ENCODE peak calls at places on chromosomes 1 and 21, in nine cellular contexts. B, R, I, D, K, J, V, S and F are unnamed samples.

GRCh38 chr1:173314656-173315055 is 107.5 kb upstream of the TNFSF4 start:
- DNase-seq in K (no peak), J (no peak), D (no peak), S (no peak), I (no peak), V (no peak), R (no peak), B (no peak), F (no peak)

GRCh38 chr21:42850866-42851391 is 28.4 kb downstream of the WDR4 start:
- DNase-seq in J (no peak), S (no peak), V (no peak), D (no peak), K (peak; percentile 16), B (peak; percentile 69), R (peak; percentile 63), I (no peak), F (peak; percentile 17)

GRCh38 chr1:40248429-40248828 is 692 bp downstream of the TMCO2 start:
- DNase-seq in I (no peak), S (no peak), J (no peak), K (no peak), B (no peak), V (no peak), R (no peak), D (no peak), F (no peak)

GRCh38 chr1:167273027-167273800 is 52.5 kb downstream of the POU2F1 start:
- DNase-seq in I (no peak), B (peak; percentile 59), S (no peak), R (no peak), D (no peak), V (no peak), J (no peak), K (peak; percentile 53), F (peak; percentile 59)

GRCh38 chr1:12658531-12659453 is 14.9 kb downstream of the AADACL4 start:
- DNase-seq in J (peak; percentile 51), B (peak; percentile 88), S (peak; percentile 73), V (peak; percentile 77), R (peak; percentile 89), I (peak; percentile 20), D (peak; percentile 82), K (peak; percentile 86), F (peak; percentile 69)

GRCh38 chr1:95407146-95407863 is 173.3 kb downstream of the RWDD3 start:
- DNase-seq in B (peak; percentile 10), R (no peak), V (no peak), J (no peak), S (no peak), D (no peak), I (peak; percentile 20), K (no peak), F (no peak)

GRCh38 chr1:40742363-40743061 is 41.1 kb upstream of the KCNQ4 start:
- DNase-seq in J (no peak), B (no peak), R (no peak), I (no peak), D (no peak), S (no peak), K (no peak), V (no peak), F (no peak)

GRCh38 chr1:205842177-205842576 is 7.8 kb downstream of the PM20D1 start:
- DNase-seq in J (no peak), B (no peak), S (no peak), R (peak; percentile 1), D (no peak), I (no peak), K (no peak), V (no peak), F (no peak)

GRCh38 chr1:175481126-175482071 is 262.0 kb downstream of the TNR start:
- DNase-seq in K (peak; percentile 41), V (peak; percentile 24), I (peak; percentile 25), J (no peak), D (no peak), R (peak; percentile 17), B (peak; percentile 26), S (peak; percentile 39), F (peak; percentile 16)

GRCh38 chr1:245825128-245825901 is 670.5 kb downstream of the KIF26B start:
- DNase-seq in J (no peak), I (no peak), K (peak; percentile 58), D (no peak), V (no peak), S (no peak), R (no peak), B (no peak), F (no peak)

GRCh38 chr1:149888999-149889289 is 10.4 kb upstream of the BOLA1 start:
- DNase-seq in J (no peak), V (no peak), D (peak; percentile 34), S (peak; percentile 39), I (no peak), B (peak; percentile 70), R (no peak), K (peak; percentile 66), F (no peak)

GRCh38 chr1:90840323-90840722 is 123.2 kb upstream of the BARHL2 start:
- DNase-seq in D (no peak), B (no peak), I (no peak), V (no peak), S (no peak), R (no peak), J (no peak), K (no peak), F (no peak)

GRCh38 chr1:214686497-214686896 is 83.5 kb downstream of the CENPF start:
- DNase-seq in V (no peak), S (no peak), D (no peak), J (no peak), K (no peak), I (no peak), B (no peak), R (no peak), F (no peak)

GRCh38 chr1:96414598-96414997 is 307.0 kb upstream of the PTBP2 start:
- DNase-seq in V (no peak), J (no peak), S (no peak), B (no peak), I (no peak), D (no peak), R (no peak), K (no peak), F (no peak)

GRCh38 chr1:156815307-156815826 is 1.3 kb downstream of the SH2D2A start:
- DNase-seq in R (no peak), D (no peak), J (no peak), V (no peak), K (peak; percentile 87), B (no peak), I (no peak), S (no peak), F (peak; percentile 71)

GRCh38 chr1:46533179-46533864 is 18.1 kb downstream of the KNCN start:
- DNase-seq in I (peak; percentile 52), J (peak; percentile 34), S (no peak), K (no peak), D (no peak), R (peak; percentile 62), V (peak; percentile 69), B (peak; percentile 21), F (peak; percentile 43)

GRCh38 chr1:198756470-198756869 is 117.6 kb downstream of the PTPRC start:
- DNase-seq in V (no peak), K (peak; percentile 59), I (peak; percentile 12), R (no peak), S (peak; percentile 43), J (no peak), D (no peak), B (no peak), F (peak; percentile 31)

GRCh38 chr1:86515597-86515996 is 31.3 kb upstream of the CLCA4 start:
- DNase-seq in D (no peak), K (peak; percentile 41), B (peak; percentile 52), S (peak; percentile 14), V (peak; percentile 4), J (no peak), R (peak; percentile 14), I (no peak), F (no peak)

GRCh38 chr1:164746677-164747076 is 187.7 kb downstream of the PBX1 start:
- DNase-seq in S (no peak), I (no peak), B (no peak), D (no peak), V (no peak), R (no peak), K (no peak), J (no peak), F (no peak)

GRCh38 chr1:189151361-189151760 is 1326.3 kb downstream of the BRINP3 start:
- DNase-seq in B (no peak), D (no peak), J (no peak), I (no peak), R (no peak), K (no peak), V (no peak), S (no peak), F (no peak)

GRCh38 chr1:110672001-110672752 is 2.6 kb downstream of the KCNA3 start:
- DNase-seq in R (peak; percentile 36), V (no peak), B (no peak), I (peak; percentile 85), S (no peak), J (peak; percentile 82), D (peak; percentile 32), K (no peak), F (no peak)

GRCh38 chr1:232414100-232414499 is 215.8 kb downstream of the SIPA1L2 start:
- DNase-seq in S (no peak), K (no peak), I (no peak), R (no peak), J (no peak), D (no peak), B (no peak), V (no peak), F (no peak)

GRCh38 chr1:96703186-96703585 is 18.4 kb upstream of the PTBP2 start:
- DNase-seq in J (no peak), D (no peak), I (no peak), K (peak; percentile 66), B (no peak), R (no peak), S (no peak), V (no peak), F (peak; percentile 86)

GRCh38 chr1:9453375-9454093 is 85.7 kb upstream of the SLC25A33 start:
- DNase-seq in R (no peak), I (no peak), K (no peak), V (no peak), B (no peak), J (no peak), S (no peak), D (no peak), F (no peak)

GRCh38 chr21:45818904-45819285 is 162.7 kb upstream of the COL6A1 start:
- DNase-seq in D (no peak), R (peak; percentile 43), S (no peak), J (peak; percentile 66), B (no peak), I (no peak), K (peak; percentile 85), V (no peak), F (peak; percentile 82)

GRCh38 chr1:1118893-1119220 is 3.0 kb upstream of the C1orf159 start:
- DNase-seq in J (no peak), R (no peak), B (no peak), S (no peak), V (no peak), D (no peak), K (no peak), I (no peak), F (no peak)

GRCh38 chr1:96292141-96292540 is 429.4 kb upstream of the PTBP2 start:
- DNase-seq in I (no peak), V (no peak), K (peak; percentile 13), S (no peak), D (no peak), R (no peak), B (no peak), J (no peak), F (no peak)

GRCh38 chr21:22343303-22343702 is 1345.1 kb downstream of the NCAM2 start:
- DNase-seq in V (no peak), I (no peak), J (no peak), K (no peak), D (no peak), B (no peak), R (no peak), S (no peak), F (no peak)

GRCh38 chr21:32889596-32889995 is 118.0 kb upstream of the PAXBP1 start:
- DNase-seq in J (no peak), B (no peak), R (no peak), V (no peak), D (no peak), K (peak; percentile 28), I (no peak), S (no peak), F (no peak)

GRCh38 chr21:44421901-44422840 is 33.1 kb upstream of the LRRC3 start:
- DNase-seq in S (no peak), K (no peak), R (no peak), I (no peak), J (no peak), B (peak; percentile 5), D (no peak), V (no peak), F (no peak)